ENCODE peak calls at places on chromosomes 2 and 18, in seven cellular contexts. Z, K, Q, U, R, I and H are unnamed samples.

GRCh38 chr18:35592298-35592697 is 10.8 kb downstream of the GALNT1 start:
- DNase-seq in Z (no peak), K (no peak), Q (no peak), U (no peak), R (no peak), I (no peak), H (no peak)

GRCh38 chr2:63440612-63441011 is 147.7 kb downstream of the WDPCP start:
- DNase-seq in Z (no peak), K (no peak), Q (no peak), U (no peak), R (peak; percentile 3), I (no peak), H (no peak)

GRCh38 chr2:38098351-38099095 is 22.6 kb upstream of the CYP1B1 start:
- DNase-seq in Z (no peak), K (no peak), Q (no peak), U (no peak), R (no peak), I (no peak), H (no peak)

GRCh38 chr2:43877782-43878464 is 39.2 kb downstream of the ABCG8 start:
- DNase-seq in Z (peak; percentile 68), K (peak; percentile 79), Q (peak; percentile 88), U (peak; percentile 27), R (peak; percentile 12), I (peak; percentile 51), H (peak; percentile 75)

GRCh38 chr2:88038263-88039105 is 17.1 kb downstream of the KRCC1 start:
- DNase-seq in Z (no peak), K (no peak), Q (no peak), U (no peak), R (peak; percentile 66), I (no peak), H (no peak)

GRCh38 chr2:126792993-126793392 is 105.7 kb upstream of the TEX51 start:
- DNase-seq in Z (no peak), K (peak; percentile 14), Q (no peak), U (no peak), R (no peak), I (no peak), H (no peak)

GRCh38 chr2:181077128-181077709 is 96.8 kb downstream of the UBE2E3 start:
- DNase-seq in Z (peak; percentile 77), K (no peak), Q (peak; percentile 79), U (no peak), R (no peak), I (no peak), H (no peak)

GRCh38 chr18:40250218-40250617 is 1704.8 kb upstream of the PIK3C3 start:
- DNase-seq in Z (no peak), K (no peak), Q (no peak), U (no peak), R (no peak), I (no peak), H (no peak)

GRCh38 chr18:79378416-79379250 is 17.1 kb upstream of the NFATC1 start:
- DNase-seq in Z (no peak), K (peak; percentile 84), Q (no peak), U (peak; percentile 68), R (no peak), I (peak; percentile 76), H (peak; percentile 89)

GRCh38 chr18:44771957-44772917 is 91.5 kb downstream of the SETBP1 start:
- DNase-seq in Z (no peak), K (peak; percentile 31), Q (peak; percentile 18), U (no peak), R (no peak), I (no peak), H (no peak)

GRCh38 chr18:70384181-70384790 is 95.4 kb downstream of the SOCS6 start:
- DNase-seq in Z (no peak), K (no peak), Q (no peak), U (no peak), R (peak; percentile 66), I (no peak), H (no peak)

GRCh38 chr2:193895226-193895625 is 1700.5 kb upstream of the TMEFF2 start:
- DNase-seq in Z (no peak), K (no peak), Q (peak; percentile 32), U (no peak), R (peak; percentile 4), I (no peak), H (no peak)

GRCh38 chr2:75200140-75200985 is 1.0 kb upstream of the TACR1 start:
- DNase-seq in Z (peak; percentile 74), K (peak; percentile 79), Q (peak; percentile 86), U (no peak), R (no peak), I (no peak), H (peak; percentile 94)

GRCh38 chr18:11339121-11339520 is 189.8 kb upstream of the PIEZO2 start:
- DNase-seq in Z (no peak), K (no peak), Q (no peak), U (no peak), R (no peak), I (no peak), H (no peak)

GRCh38 chr18:74337912-74338309 is 22.3 kb downstream of the C18orf63 start:
- DNase-seq in Z (no peak), K (no peak), Q (no peak), U (no peak), R (no peak), I (no peak), H (no peak)

GRCh38 chr2:24821433-24821891 is 28.2 kb downstream of the CENPO start:
- DNase-seq in Z (no peak), K (peak; percentile 17), Q (no peak), U (no peak), R (no peak), I (no peak), H (no peak)

GRCh38 chr2:107633580-107634147 is 193.0 kb upstream of the RGPD4 start:
- DNase-seq in Z (no peak), K (no peak), Q (no peak), U (no peak), R (peak; percentile 14), I (no peak), H (no peak)

GRCh38 chr2:28683100-28683706 is 68.4 kb upstream of the PPP1CB start:
- DNase-seq in Z (peak; percentile 10), K (peak; percentile 83), Q (peak; percentile 70), U (no peak), R (peak; percentile 57), I (no peak), H (peak; percentile 28)

GRCh38 chr2:134657650-134658250 is 61.0 kb downstream of the TMEM163 start:
- DNase-seq in Z (no peak), K (no peak), Q (peak; percentile 3), U (no peak), R (no peak), I (no peak), H (no peak)

GRCh38 chr2:12883911-12884310 is 167.2 kb downstream of the TRIB2 start:
- DNase-seq in Z (no peak), K (no peak), Q (no peak), U (no peak), R (no peak), I (no peak), H (no peak)

GRCh38 chr18:22282311-22283235 is 113.2 kb downstream of the GATA6 start:
- DNase-seq in Z (no peak), K (no peak), Q (no peak), U (no peak), R (peak; percentile 45), I (no peak), H (no peak)

GRCh38 chr18:45378933-45379332 is 236.3 kb upstream of the SLC14A2 start:
- DNase-seq in Z (no peak), K (no peak), Q (no peak), U (no peak), R (no peak), I (no peak), H (no peak)

GRCh38 chr2:54657664-54658083 is 65.8 kb upstream of the EML6 start:
- DNase-seq in Z (peak; percentile 13), K (peak; percentile 82), Q (peak; percentile 70), U (no peak), R (no peak), I (no peak), H (no peak)

GRCh38 chr2:99695121-99695773 is 205.4 kb upstream of the REV1 start:
- DNase-seq in Z (no peak), K (no peak), Q (no peak), U (no peak), R (no peak), I (no peak), H (no peak)

GRCh38 chr2:10527585-10527984 is 79.5 kb upstream of the ODC1 start:
- DNase-seq in Z (no peak), K (no peak), Q (no peak), U (no peak), R (no peak), I (no peak), H (no peak)

GRCh38 chr2:178109813-178110212 is 2.4 kb upstream of the RBM45 start:
- DNase-seq in Z (peak; percentile 79), K (no peak), Q (peak; percentile 73), U (no peak), R (peak; percentile 15), I (no peak), H (no peak)

GRCh38 chr2:82993631-82994030 is 1465.4 kb downstream of the SUCLG1 start:
- DNase-seq in Z (no peak), K (no peak), Q (no peak), U (no peak), R (no peak), I (no peak), H (no peak)

GRCh38 chr2:136932700-136933099 is 167.4 kb downstream of the THSD7B start:
- DNase-seq in Z (peak; percentile 37), K (no peak), Q (peak; percentile 40), U (no peak), R (no peak), I (no peak), H (no peak)

GRCh38 chr2:68693947-68694346 is 40.7 kb upstream of the ARHGAP25 start:
- DNase-seq in Z (peak; percentile 79), K (no peak), Q (peak; percentile 49), U (no peak), R (no peak), I (no peak), H (no peak)

GRCh38 chr2:168079236-168079635 is 168.2 kb downstream of the STK39 start:
- DNase-seq in Z (no peak), K (no peak), Q (no peak), U (no peak), R (no peak), I (no peak), H (no peak)

GRCh38 chr2:137252934-137253333 is 487.6 kb downstream of the THSD7B start:
- DNase-seq in Z (no peak), K (no peak), Q (no peak), U (no peak), R (no peak), I (no peak), H (no peak)